ENCODE peak calls at places on chromosomes 5 and 9, in ten cellular contexts. One of them, this sample, is unnamed.

GRCh38 chr9:128144239-128145181 is 4.7 kb upstream of the LCN2 start:
- DNase-seq in IMR-90: no peak
- DNase-seq in cardiac muscle cell: no peak
- DNase-seq in esophagus squamous epithelium: no peak
- DNase-seq in Calu3: no peak
- DNase-seq in fibroblast of pulmonary artery: no peak
- DNase-seq in H1: no peak
- DNase-seq in AG09319: no peak
- DNase-seq in heart left ventricle: peak; percentile 52
- DNase-seq in fibroblast of mammary gland: no peak
- DNase-seq in this sample: no peak

GRCh38 chr9:78035369-78035993 is 3.9 kb upstream of the GNAQ start:
- DNase-seq in IMR-90: peak; percentile 84
- DNase-seq in cardiac muscle cell: peak; percentile 82
- DNase-seq in esophagus squamous epithelium: no peak
- DNase-seq in Calu3: peak; percentile 47
- DNase-seq in fibroblast of pulmonary artery: peak; percentile 92
- DNase-seq in H1: no peak
- DNase-seq in AG09319: peak; percentile 75
- DNase-seq in heart left ventricle: no peak
- DNase-seq in fibroblast of mammary gland: peak; percentile 84
- DNase-seq in this sample: peak; percentile 65

GRCh38 chr5:28542968-28543367 is 1504.6 kb upstream of the CDH9 start:
- DNase-seq in IMR-90: peak; percentile 11
- DNase-seq in cardiac muscle cell: peak; percentile 3
- DNase-seq in esophagus squamous epithelium: no peak
- DNase-seq in Calu3: peak; percentile 1
- DNase-seq in fibroblast of pulmonary artery: peak; percentile 69
- DNase-seq in H1: no peak
- DNase-seq in AG09319: no peak
- DNase-seq in heart left ventricle: no peak
- DNase-seq in fibroblast of mammary gland: peak; percentile 71
- DNase-seq in this sample: no peak

GRCh38 chr5:108661590-108662219 is 86.0 kb upstream of the FER start:
- DNase-seq in IMR-90: peak; percentile 47
- DNase-seq in cardiac muscle cell: no peak
- DNase-seq in esophagus squamous epithelium: no peak
- DNase-seq in Calu3: peak; percentile 25
- DNase-seq in fibroblast of pulmonary artery: peak; percentile 60
- DNase-seq in H1: no peak
- DNase-seq in AG09319: peak; percentile 12
- DNase-seq in heart left ventricle: no peak
- DNase-seq in fibroblast of mammary gland: peak; percentile 62
- DNase-seq in this sample: no peak

GRCh38 chr9:81321551-81321950 is 367.8 kb downstream of the TLE1 start:
- DNase-seq in IMR-90: peak; percentile 11
- DNase-seq in cardiac muscle cell: no peak
- DNase-seq in esophagus squamous epithelium: no peak
- DNase-seq in Calu3: no peak
- DNase-seq in fibroblast of pulmonary artery: no peak
- DNase-seq in H1: no peak
- DNase-seq in AG09319: no peak
- DNase-seq in heart left ventricle: no peak
- DNase-seq in fibroblast of mammary gland: no peak
- DNase-seq in this sample: no peak

GRCh38 chr9:132266017-132266416 is 88.8 kb downstream of the SETX start:
- DNase-seq in IMR-90: no peak
- DNase-seq in cardiac muscle cell: no peak
- DNase-seq in esophagus squamous epithelium: no peak
- DNase-seq in Calu3: no peak
- DNase-seq in fibroblast of pulmonary artery: no peak
- DNase-seq in H1: no peak
- DNase-seq in AG09319: no peak
- DNase-seq in heart left ventricle: no peak
- DNase-seq in fibroblast of mammary gland: no peak
- DNase-seq in this sample: no peak

GRCh38 chr5:126235628-126236027 is 187.6 kb upstream of the GRAMD2B start:
- DNase-seq in IMR-90: no peak
- DNase-seq in cardiac muscle cell: no peak
- DNase-seq in esophagus squamous epithelium: no peak
- DNase-seq in Calu3: no peak
- DNase-seq in fibroblast of pulmonary artery: no peak
- DNase-seq in H1: no peak
- DNase-seq in AG09319: no peak
- DNase-seq in heart left ventricle: no peak
- DNase-seq in fibroblast of mammary gland: no peak
- DNase-seq in this sample: no peak

GRCh38 chr5:115936031-115936430 is 26.2 kb upstream of the LVRN start:
- DNase-seq in IMR-90: no peak
- DNase-seq in cardiac muscle cell: no peak
- DNase-seq in esophagus squamous epithelium: no peak
- DNase-seq in Calu3: no peak
- DNase-seq in fibroblast of pulmonary artery: no peak
- DNase-seq in H1: no peak
- DNase-seq in AG09319: no peak
- DNase-seq in heart left ventricle: no peak
- DNase-seq in fibroblast of mammary gland: no peak
- DNase-seq in this sample: no peak

GRCh38 chr9:20972684-20973083 is 58.8 kb downstream of the HACD4 start:
- DNase-seq in IMR-90: no peak
- DNase-seq in cardiac muscle cell: no peak
- DNase-seq in esophagus squamous epithelium: no peak
- DNase-seq in Calu3: no peak
- DNase-seq in fibroblast of pulmonary artery: no peak
- DNase-seq in H1: no peak
- DNase-seq in AG09319: no peak
- DNase-seq in heart left ventricle: no peak
- DNase-seq in fibroblast of mammary gland: no peak
- DNase-seq in this sample: no peak

GRCh38 chr5:152331006-152331405 is 74.1 kb downstream of the NMUR2 start:
- DNase-seq in IMR-90: no peak
- DNase-seq in cardiac muscle cell: no peak
- DNase-seq in esophagus squamous epithelium: no peak
- DNase-seq in Calu3: no peak
- DNase-seq in fibroblast of pulmonary artery: no peak
- DNase-seq in H1: no peak
- DNase-seq in AG09319: no peak
- DNase-seq in heart left ventricle: no peak
- DNase-seq in fibroblast of mammary gland: no peak
- DNase-seq in this sample: no peak

GRCh38 chr5:89399553-89399952 is 516.6 kb upstream of the MEF2C start:
- DNase-seq in IMR-90: no peak
- DNase-seq in cardiac muscle cell: no peak
- DNase-seq in esophagus squamous epithelium: no peak
- DNase-seq in Calu3: no peak
- DNase-seq in fibroblast of pulmonary artery: peak; percentile 47
- DNase-seq in H1: no peak
- DNase-seq in AG09319: no peak
- DNase-seq in heart left ventricle: no peak
- DNase-seq in fibroblast of mammary gland: peak; percentile 65
- DNase-seq in this sample: no peak

GRCh38 chr9:16505159-16505558 is 365.3 kb downstream of the BNC2 start:
- DNase-seq in IMR-90: peak; percentile 80
- DNase-seq in cardiac muscle cell: no peak
- DNase-seq in esophagus squamous epithelium: no peak
- DNase-seq in Calu3: no peak
- DNase-seq in fibroblast of pulmonary artery: peak; percentile 59
- DNase-seq in H1: no peak
- DNase-seq in AG09319: no peak
- DNase-seq in heart left ventricle: no peak
- DNase-seq in fibroblast of mammary gland: peak; percentile 15
- DNase-seq in this sample: no peak

GRCh38 chr5:39948867-39949468 is 524.2 kb upstream of the DAB2 start:
- DNase-seq in IMR-90: peak; percentile 76
- DNase-seq in cardiac muscle cell: peak; percentile 88
- DNase-seq in esophagus squamous epithelium: no peak
- DNase-seq in Calu3: peak; percentile 64
- DNase-seq in fibroblast of pulmonary artery: peak; percentile 82
- DNase-seq in H1: no peak
- DNase-seq in AG09319: peak; percentile 44
- DNase-seq in heart left ventricle: no peak
- DNase-seq in fibroblast of mammary gland: peak; percentile 78
- DNase-seq in this sample: peak; percentile 48

GRCh38 chr5:83440826-83441225 is 30.7 kb upstream of the VCAN start:
- DNase-seq in IMR-90: peak; percentile 2
- DNase-seq in cardiac muscle cell: no peak
- DNase-seq in esophagus squamous epithelium: no peak
- DNase-seq in Calu3: no peak
- DNase-seq in fibroblast of pulmonary artery: no peak
- DNase-seq in H1: no peak
- DNase-seq in AG09319: no peak
- DNase-seq in heart left ventricle: no peak
- DNase-seq in fibroblast of mammary gland: no peak
- DNase-seq in this sample: no peak

GRCh38 chr5:132019857-132020555 is 8.5 kb upstream of the ACSL6 start:
- DNase-seq in IMR-90: no peak
- DNase-seq in cardiac muscle cell: no peak
- DNase-seq in esophagus squamous epithelium: no peak
- DNase-seq in Calu3: no peak
- DNase-seq in fibroblast of pulmonary artery: no peak
- DNase-seq in H1: no peak
- DNase-seq in AG09319: no peak
- DNase-seq in heart left ventricle: no peak
- DNase-seq in fibroblast of mammary gland: no peak
- DNase-seq in this sample: peak; percentile 83

GRCh38 chr5:67372887-67373286 is 176.3 kb upstream of the CD180 start:
- DNase-seq in IMR-90: no peak
- DNase-seq in cardiac muscle cell: no peak
- DNase-seq in esophagus squamous epithelium: no peak
- DNase-seq in Calu3: no peak
- DNase-seq in fibroblast of pulmonary artery: no peak
- DNase-seq in H1: no peak
- DNase-seq in AG09319: no peak
- DNase-seq in heart left ventricle: no peak
- DNase-seq in fibroblast of mammary gland: no peak
- DNase-seq in this sample: no peak

GRCh38 chr5:67374378-67374777 is 177.8 kb upstream of the CD180 start:
- DNase-seq in IMR-90: no peak
- DNase-seq in cardiac muscle cell: no peak
- DNase-seq in esophagus squamous epithelium: no peak
- DNase-seq in Calu3: no peak
- DNase-seq in fibroblast of pulmonary artery: no peak
- DNase-seq in H1: no peak
- DNase-seq in AG09319: no peak
- DNase-seq in heart left ventricle: no peak
- DNase-seq in fibroblast of mammary gland: no peak
- DNase-seq in this sample: no peak

GRCh38 chr5:67373518-67373917 is 176.9 kb upstream of the CD180 start:
- DNase-seq in IMR-90: no peak
- DNase-seq in cardiac muscle cell: no peak
- DNase-seq in esophagus squamous epithelium: no peak
- DNase-seq in Calu3: no peak
- DNase-seq in fibroblast of pulmonary artery: no peak
- DNase-seq in H1: no peak
- DNase-seq in AG09319: no peak
- DNase-seq in heart left ventricle: no peak
- DNase-seq in fibroblast of mammary gland: no peak
- DNase-seq in this sample: no peak

GRCh38 chr5:67377651-67378050 is 181.1 kb upstream of the CD180 start:
- DNase-seq in IMR-90: no peak
- DNase-seq in cardiac muscle cell: no peak
- DNase-seq in esophagus squamous epithelium: no peak
- DNase-seq in Calu3: no peak
- DNase-seq in fibroblast of pulmonary artery: no peak
- DNase-seq in H1: no peak
- DNase-seq in AG09319: no peak
- DNase-seq in heart left ventricle: no peak
- DNase-seq in fibroblast of mammary gland: no peak
- DNase-seq in this sample: no peak

DNA sequence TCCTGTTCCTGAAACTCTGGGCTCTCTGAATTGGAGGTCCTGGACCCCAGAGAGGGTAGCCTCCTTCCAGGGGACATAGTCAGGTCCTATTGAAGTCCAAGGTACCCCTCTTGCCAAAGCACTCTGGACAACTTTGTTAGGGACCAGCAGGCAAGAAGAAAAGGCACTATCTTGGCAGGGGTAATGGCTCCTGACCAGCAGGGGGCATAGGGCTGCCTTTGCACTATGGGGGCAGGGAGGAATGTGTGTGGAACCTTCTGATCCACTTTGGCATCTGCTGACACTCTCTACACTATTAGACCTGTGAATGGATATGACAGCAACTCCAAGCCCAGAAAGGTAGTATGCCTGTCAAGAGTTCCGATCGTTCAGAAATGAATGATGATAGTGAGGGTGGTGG is 179.0 kb upstream of the CD180 start:
- DNase-seq in IMR-90: no peak
- DNase-seq in cardiac muscle cell: no peak
- DNase-seq in esophagus squamous epithelium: no peak
- DNase-seq in Calu3: peak; percentile 4
- DNase-seq in fibroblast of pulmonary artery: no peak
- DNase-seq in H1: no peak
- DNase-seq in AG09319: no peak
- DNase-seq in heart left ventricle: no peak
- DNase-seq in fibroblast of mammary gland: no peak
- DNase-seq in this sample: no peak
- TF ChIP-seq CTCF in IMR-90: no peak
- TF ChIP-seq CTCF in cardiac muscle cell: no peak
- TF ChIP-seq CTCF in esophagus squamous epithelium: no peak
- TF ChIP-seq CTCF in Calu3: peak; percentile 18
- TF ChIP-seq CTCF in fibroblast of pulmonary artery: no peak
- TF ChIP-seq CTCF in H1: no peak
- TF ChIP-seq CTCF in AG09319: no peak
- TF ChIP-seq CTCF in heart left ventricle: no peak
- TF ChIP-seq CTCF in fibroblast of mammary gland: peak; percentile 10
- TF ChIP-seq CTCF in this sample: peak; percentile 23

GRCh38 chr5:101590384-101590783 is 687.3 kb upstream of the ST8SIA4 start:
- DNase-seq in IMR-90: no peak
- DNase-seq in cardiac muscle cell: no peak
- DNase-seq in esophagus squamous epithelium: no peak
- DNase-seq in Calu3: peak; percentile 4
- DNase-seq in fibroblast of pulmonary artery: no peak
- DNase-seq in H1: no peak
- DNase-seq in AG09319: no peak
- DNase-seq in heart left ventricle: no peak
- DNase-seq in fibroblast of mammary gland: peak; percentile 14
- DNase-seq in this sample: peak; percentile 9
- TF ChIP-seq CTCF in IMR-90: no peak
- TF ChIP-seq CTCF in cardiac muscle cell: no peak
- TF ChIP-seq CTCF in esophagus squamous epithelium: no peak
- TF ChIP-seq CTCF in Calu3: peak; percentile 38
- TF ChIP-seq CTCF in fibroblast of pulmonary artery: no peak
- TF ChIP-seq CTCF in H1: peak; percentile 67
- TF ChIP-seq CTCF in AG09319: peak; percentile 26
- TF ChIP-seq CTCF in heart left ventricle: no peak
- TF ChIP-seq CTCF in fibroblast of mammary gland: peak; percentile 60
- TF ChIP-seq CTCF in this sample: peak; percentile 35

GRCh38 chr5:7391215-7391614 is 4.7 kb upstream of the ADCY2 start:
- DNase-seq in IMR-90: no peak
- DNase-seq in cardiac muscle cell: no peak
- DNase-seq in esophagus squamous epithelium: no peak
- DNase-seq in Calu3: peak; percentile 53
- DNase-seq in fibroblast of pulmonary artery: no peak
- DNase-seq in H1: no peak
- DNase-seq in AG09319: no peak
- DNase-seq in heart left ventricle: no peak
- DNase-seq in fibroblast of mammary gland: no peak
- DNase-seq in this sample: no peak
- TF ChIP-seq CTCF in IMR-90: no peak
- TF ChIP-seq CTCF in cardiac muscle cell: no peak
- TF ChIP-seq CTCF in esophagus squamous epithelium: no peak
- TF ChIP-seq CTCF in Calu3: no peak
- TF ChIP-seq CTCF in fibroblast of pulmonary artery: no peak
- TF ChIP-seq CTCF in H1: peak; percentile 23
- TF ChIP-seq CTCF in AG09319: no peak
- TF ChIP-seq CTCF in heart left ventricle: no peak
- TF ChIP-seq CTCF in fibroblast of mammary gland: no peak
- TF ChIP-seq CTCF in this sample: no peak

GRCh38 chr5:616342-617039 is 4.4 kb downstream of the CEP72 start:
- DNase-seq in IMR-90: no peak
- DNase-seq in cardiac muscle cell: no peak
- DNase-seq in esophagus squamous epithelium: no peak
- DNase-seq in Calu3: peak; percentile 33
- DNase-seq in fibroblast of pulmonary artery: peak; percentile 6
- DNase-seq in H1: no peak
- DNase-seq in AG09319: no peak
- DNase-seq in heart left ventricle: no peak
- DNase-seq in fibroblast of mammary gland: no peak
- DNase-seq in this sample: no peak
- TF ChIP-seq CTCF in IMR-90: no peak
- TF ChIP-seq CTCF in cardiac muscle cell: no peak
- TF ChIP-seq CTCF in esophagus squamous epithelium: no peak
- TF ChIP-seq CTCF in Calu3: no peak
- TF ChIP-seq CTCF in fibroblast of pulmonary artery: no peak
- TF ChIP-seq CTCF in H1: peak; percentile 15
- TF ChIP-seq CTCF in AG09319: no peak
- TF ChIP-seq CTCF in heart left ventricle: no peak
- TF ChIP-seq CTCF in fibroblast of mammary gland: no peak
- TF ChIP-seq CTCF in this sample: peak; percentile 16